ENCODE peak calls at places on chromosomes 13 and 19, in four cellular contexts. F, L, I and S are unnamed samples.

GRCh38 chr19:4583961-4584669 is 24.6 kb upstream of the SEMA6B start:
- DNase-seq in F (no peak), L (no peak), I (no peak), S (no peak)

GRCh38 chr13:44810067-44810840 is 179.0 kb downstream of the NUFIP1 start:
- DNase-seq in F (peak), L (peak), I (no peak), S (no peak)

GRCh38 chr13:99256709-99257108 is 1.5 kb downstream of the GPR18 start:
- DNase-seq in F (no peak), L (no peak), I (no peak), S (no peak)

GRCh38 chr19:48963371-48964204 is 1.5 kb upstream of the FTL start:
- DNase-seq in F (peak), L (no peak), I (peak), S (no peak)

GRCh38 chr13:91045351-91046034 is 302.0 kb upstream of the MIR17HG start:
- DNase-seq in F (no peak), L (no peak), I (no peak), S (no peak)

GRCh38 chr13:105441406-105441805 is 1094.1 kb downstream of the EFNB2 start:
- DNase-seq in F (no peak), L (no peak), I (no peak), S (no peak)

GRCh38 chr19:41691268-41691970 is 3.3 kb upstream of the CEACAM7 start:
- DNase-seq in F (no peak), L (no peak), I (no peak), S (no peak)

GRCh38 chr13:100235311-100235901 is 146.5 kb downstream of the PCCA start:
- DNase-seq in F (no peak), L (peak), I (no peak), S (no peak)

GRCh38 chr13:32246468-32246867 is 68.7 kb downstream of the ZAR1L start:
- DNase-seq in F (peak), L (peak), I (no peak), S (peak)

GRCh38 chr13:64925284-64925683 is 2304.9 kb downstream of the PCDH9 start:
- DNase-seq in F (no peak), L (no peak), I (no peak), S (peak)

GRCh38 chr13:86741762-86742285 is 929.3 kb upstream of the SLITRK5 start:
- DNase-seq in F (no peak), L (no peak), I (no peak), S (no peak)

GRCh38 chr19:11444059-11444458 is 8.6 kb downstream of the PRKCSH start:
- DNase-seq in F (no peak), L (no peak), I (peak), S (no peak)

GRCh38 chr13:70171151-70171550 is 62.9 kb upstream of the KLHL1 start:
- DNase-seq in F (no peak), L (no peak), I (no peak), S (no peak)

GRCh38 chr13:35765941-35766340 is 289.5 kb upstream of the MAB21L1 start:
- DNase-seq in F (no peak), L (no peak), I (no peak), S (no peak)

GRCh38 chr13:110521946-110522345 is 39.6 kb downstream of the RAB20 start:
- DNase-seq in F (no peak), L (no peak), I (no peak), S (no peak)

GRCh38 chr19:12265921-12266704 is 28.6 kb downstream of the ZNF44 start:
- DNase-seq in F (no peak), L (no peak), I (no peak), S (no peak)

GRCh38 chr13:73244486-73244885 is 185.7 kb downstream of the KLF5 start:
- DNase-seq in F (no peak), L (no peak), I (no peak), S (no peak)

GRCh38 chr19:52638601-52639000 is 446 bp upstream of the ZNF83 start:
- DNase-seq in F (peak), L (peak), I (no peak), S (no peak)

GRCh38 chr13:26976336-26976735 is 195.3 kb downstream of the USP12 start:
- DNase-seq in F (no peak), L (no peak), I (no peak), S (no peak)

GRCh38 chr13:26968431-26969335 is 202.9 kb downstream of the USP12 start:
- DNase-seq in F (no peak), L (peak), I (no peak), S (no peak)

GRCh38 chr13:26973281-26973680 is 198.3 kb downstream of the USP12 start:
- DNase-seq in F (no peak), L (no peak), I (no peak), S (no peak)

GRCh38 chr13:26973946-26974345 is 197.7 kb downstream of the USP12 start:
- DNase-seq in F (no peak), L (no peak), I (no peak), S (no peak)

GRCh38 chr13:26971990-26972888 is 199.4 kb downstream of the USP12 start:
- DNase-seq in F (no peak), L (no peak), I (no peak), S (no peak)
- TF ChIP-seq CTCF in F (no peak), L (peak), I (no peak), S (peak)

GRCh38 chr19:55777528-55777927 is 8.6 kb downstream of the RFPL4AL1 start:
- DNase-seq in F (no peak), L (no peak), I (no peak), S (peak)
- TF ChIP-seq CTCF in F (no peak), L (no peak), I (no peak), S (no peak)

GRCh38 chr19:23996549-23996948 is 81.9 kb downstream of the ZNF726 start:
- DNase-seq in F (no peak), L (no peak), I (no peak), S (no peak)
- TF ChIP-seq CTCF in F (no peak), L (peak), I (no peak), S (peak)

GRCh38 chr13:102402292-102402691 is 444 bp upstream of the FGF14 start:
- DNase-seq in F (no peak), L (no peak), I (no peak), S (no peak)
- TF ChIP-seq CTCF in F (no peak), L (peak), I (no peak), S (no peak)

DNA sequence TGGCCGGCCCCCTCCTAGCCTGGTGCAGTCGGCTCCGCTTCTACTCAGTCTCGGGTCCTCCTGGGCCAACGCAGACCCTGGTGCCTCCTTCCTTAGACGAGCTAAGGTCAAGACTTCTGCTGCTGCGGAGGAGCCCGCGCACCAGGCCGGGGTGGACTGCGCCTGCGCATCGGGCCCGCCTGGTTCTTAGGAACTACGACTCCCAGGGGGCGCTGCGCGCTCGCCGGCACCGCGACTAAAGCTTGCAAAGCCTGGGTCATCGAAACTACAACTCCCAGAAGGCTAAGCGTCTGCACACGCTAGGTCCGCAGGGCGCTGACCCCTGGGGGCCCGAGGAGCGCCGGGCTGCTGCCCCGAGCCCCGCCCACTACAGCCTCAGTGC is at the start of gene ZNF835:
- DNase-seq in F (peak), L (peak), I (peak), S (no peak)
- TF ChIP-seq CTCF in F (no peak), L (no peak), I (no peak), S (no peak)

DNA sequence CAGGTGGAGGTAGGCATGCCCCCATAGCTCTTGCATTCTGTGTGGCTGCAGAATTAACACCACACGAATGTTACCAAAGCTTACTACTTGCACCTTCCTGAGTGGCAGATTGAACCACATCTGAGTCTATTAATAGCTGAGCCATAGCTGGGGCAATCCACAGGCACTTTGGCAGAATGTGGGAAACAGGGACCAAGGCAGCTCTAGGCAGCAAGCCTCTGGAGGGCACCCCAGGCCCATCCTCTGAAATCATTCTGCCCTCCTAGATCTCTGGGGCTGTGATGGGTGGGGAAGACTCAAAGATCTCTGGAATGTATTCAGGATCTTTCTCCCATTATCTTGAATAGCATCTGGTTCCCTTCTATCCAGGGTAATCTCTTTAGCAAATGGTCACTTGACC is 139.3 kb downstream of the TNFRSF19 start:
- DNase-seq in F (no peak), L (no peak), I (no peak), S (no peak)
- TF ChIP-seq CTCF in F (no peak), L (peak), I (no peak), S (no peak)

GRCh38 chr19:55340144-55340783 is 588 bp downstream of the KMT5C start:
- DNase-seq in F (no peak), L (no peak), I (no peak), S (no peak)

GRCh38 chr19:55341191-55342043 is 1.7 kb downstream of the KMT5C start:
- DNase-seq in F (peak), L (peak), I (no peak), S (no peak)

GRCh38 chr19:55340784-55341147 is 1.1 kb downstream of the KMT5C start:
- DNase-seq in F (peak), L (no peak), I (no peak), S (no peak)

GRCh38 chr19:55342044-55342531 is 2.4 kb downstream of the KMT5C start:
- DNase-seq in F (no peak), L (no peak), I (no peak), S (no peak)

GRCh38 chr19:55339225-55340143 is at the start of gene KMT5C:
- DNase-seq in F (peak), L (peak), I (peak), S (peak)
- TF ChIP-seq CTCF in F (peak), L (peak), I (peak), S (peak)

GRCh38 chr13:40161008-40161694 is 505.3 kb downstream of the FOXO1 start:
- DNase-seq in F (no peak), L (peak), I (no peak), S (no peak)
- TF ChIP-seq CTCF in F (no peak), L (no peak), I (no peak), S (no peak)

GRCh38 chr19:29256516-29256915 is 43.6 kb upstream of the UQCRFS1 start:
- DNase-seq in F (no peak), L (no peak), I (peak), S (peak)

GRCh38 chr19:29262085-29262484 is 49.1 kb upstream of the UQCRFS1 start:
- DNase-seq in F (no peak), L (no peak), I (no peak), S (no peak)

GRCh38 chr19:29259867-29260281 is 46.9 kb upstream of the UQCRFS1 start:
- DNase-seq in F (no peak), L (no peak), I (peak), S (no peak)

GRCh38 chr19:29260477-29261317 is 47.7 kb upstream of the UQCRFS1 start:
- DNase-seq in F (no peak), L (no peak), I (peak), S (no peak)

DNA sequence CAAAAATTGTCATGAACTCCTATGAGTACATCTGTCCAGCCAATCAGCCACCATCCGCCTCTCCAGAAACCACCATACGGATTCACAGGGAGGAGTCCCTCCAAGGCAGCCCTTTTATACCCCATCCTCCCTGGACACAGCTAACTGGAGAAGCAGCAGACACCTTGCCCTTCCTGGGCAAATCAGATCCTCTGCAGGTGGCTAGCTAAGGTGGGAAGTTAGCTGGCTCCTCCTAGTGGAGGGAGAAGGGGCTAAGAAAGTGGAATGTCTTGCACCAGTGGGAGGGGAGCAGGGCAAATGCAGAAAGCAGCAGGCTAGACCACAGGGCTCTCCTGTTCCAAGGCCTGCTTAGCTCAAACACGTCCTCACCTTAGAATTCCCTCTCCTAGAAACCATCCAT is 46.2 kb upstream of the UQCRFS1 start:
- DNase-seq in F (no peak), L (no peak), I (peak), S (no peak)
- TF ChIP-seq CTCF in F (no peak), L (peak), I (no peak), S (peak)